ENCODE peak calls at places on chromosomes 5 and 9, in five cellular contexts. P, Y, I, W and L are unnamed samples.

GRCh38 chr9:95060246-95060645 is 257.3 kb downstream of the FANCC start:
- DNase-seq in P (no peak), Y (no peak), I (no peak), W (no peak), L (no peak)

GRCh38 chr5:175686826-175687225 is 29.0 kb downstream of the HRH2 start:
- DNase-seq in P (no peak), Y (no peak), I (no peak), W (no peak), L (no peak)

GRCh38 chr5:171450423-171451246 is 31.2 kb downstream of the FGF18 start:
- DNase-seq in P (peak), Y (peak), I (peak), W (peak), L (peak)

GRCh38 chr5:140051950-140052349 is 8.9 kb upstream of the NRG2 start:
- DNase-seq in P (no peak), Y (no peak), I (no peak), W (no peak), L (no peak)

GRCh38 chr9:107279084-107279483 is 4.0 kb upstream of the RAD23B start:
- DNase-seq in P (no peak), Y (no peak), I (no peak), W (no peak), L (no peak)

GRCh38 chr5:156208271-156208670 is 118.7 kb upstream of the SGCD start:
- DNase-seq in P (no peak), Y (peak), I (peak), W (peak), L (peak)

GRCh38 chr5:82390088-82390487 is 111.9 kb upstream of the RPS23 start:
- DNase-seq in P (no peak), Y (no peak), I (no peak), W (no peak), L (no peak)

GRCh38 chr5:180816608-180817534 is 14.3 kb upstream of the MGAT1 start:
- DNase-seq in P (no peak), Y (peak), I (no peak), W (peak), L (no peak)

GRCh38 chr9:133143639-133144141 is 20.0 kb downstream of the GBGT1 start:
- DNase-seq in P (no peak), Y (no peak), I (no peak), W (no peak), L (no peak)

GRCh38 chr5:58666141-58666540 is 83.3 kb downstream of the RAB3C start:
- DNase-seq in P (no peak), Y (no peak), I (no peak), W (no peak), L (no peak)

GRCh38 chr5:129991780-129992179 is 87.5 kb downstream of the CHSY3 start:
- DNase-seq in P (no peak), Y (no peak), I (no peak), W (no peak), L (no peak)

GRCh38 chr5:39019231-39019630 is 55.0 kb downstream of the RICTOR start:
- DNase-seq in P (no peak), Y (peak), I (no peak), W (no peak), L (no peak)

GRCh38 chr5:39022151-39022550 is 52.0 kb downstream of the RICTOR start:
- DNase-seq in P (no peak), Y (no peak), I (peak), W (no peak), L (peak)

GRCh38 chr5:39024005-39024404 is 50.2 kb downstream of the RICTOR start:
- DNase-seq in P (peak), Y (no peak), I (peak), W (peak), L (no peak)

GRCh38 chr5:39020465-39020864 is 53.7 kb downstream of the RICTOR start:
- DNase-seq in P (no peak), Y (no peak), I (no peak), W (no peak), L (no peak)

DNA sequence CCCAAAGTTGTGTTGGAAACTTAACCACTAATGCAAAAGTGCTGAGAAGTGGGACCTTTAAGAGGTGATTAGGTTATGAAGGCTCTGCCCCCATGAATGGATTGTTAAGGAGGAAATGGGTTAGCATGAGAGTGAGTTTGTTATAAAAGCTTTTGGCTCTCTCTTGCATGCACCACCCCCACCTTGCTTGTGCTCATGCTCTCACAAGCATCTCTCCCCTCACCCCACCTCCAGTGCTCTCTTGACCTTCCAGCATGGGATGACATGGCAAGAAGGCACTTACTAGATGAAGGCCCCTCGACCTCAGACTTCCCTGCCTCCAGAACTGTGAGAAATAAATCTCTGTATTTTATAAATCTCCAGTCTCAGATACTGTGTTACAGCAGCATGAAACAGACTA is 52.8 kb downstream of the RICTOR start:
- DNase-seq in P (peak), Y (no peak), I (peak), W (no peak), L (no peak)
- H2AK5ac ChIP-seq in P (no peak), Y (no peak), I (no peak), W (no peak), L (no peak)

DNA sequence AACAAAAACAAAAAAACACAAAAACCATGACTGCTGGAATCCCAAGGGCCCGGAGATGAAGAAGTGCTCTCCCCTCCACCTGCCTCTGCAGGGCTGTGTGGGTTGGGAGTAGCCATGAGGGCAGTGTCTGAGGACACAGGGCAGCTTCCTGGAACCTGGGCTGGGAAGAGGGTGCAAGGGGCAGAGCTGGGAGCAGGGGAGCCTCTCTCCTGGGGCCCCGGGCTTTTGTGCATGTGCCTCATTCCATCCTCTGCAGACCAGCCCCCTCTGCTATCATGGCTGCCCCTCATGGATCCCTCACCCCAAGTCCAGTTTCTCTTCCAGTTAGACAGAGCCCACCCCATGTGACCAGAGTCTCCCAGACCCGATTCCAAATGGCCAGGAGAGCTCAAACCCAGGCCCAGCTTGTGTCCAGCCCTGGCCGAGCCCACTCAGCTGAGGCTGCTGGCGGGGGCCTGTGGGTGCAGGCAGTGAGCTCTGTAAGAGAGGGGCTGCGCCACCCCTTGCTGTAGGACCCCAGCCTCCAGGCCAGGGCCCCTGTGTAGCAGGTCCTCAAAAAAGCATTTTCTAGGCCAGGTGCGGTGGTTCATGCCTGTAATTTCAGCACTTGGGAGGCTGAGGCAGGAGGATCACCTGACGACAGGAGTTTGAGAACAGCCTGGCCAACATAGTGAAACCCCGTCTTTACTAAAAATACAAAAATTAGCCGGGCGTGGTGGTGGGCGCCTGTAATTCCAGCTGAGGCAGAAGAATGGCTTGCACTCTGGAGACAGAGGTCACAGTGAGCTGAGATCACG is 44.4 kb downstream of the PLPP7 start:
- DNase-seq in P (no peak), Y (no peak), I (no peak), W (no peak), L (no peak)
- H2AK5ac ChIP-seq in P (no peak), Y (peak), I (peak), W (no peak), L (peak)

DNA sequence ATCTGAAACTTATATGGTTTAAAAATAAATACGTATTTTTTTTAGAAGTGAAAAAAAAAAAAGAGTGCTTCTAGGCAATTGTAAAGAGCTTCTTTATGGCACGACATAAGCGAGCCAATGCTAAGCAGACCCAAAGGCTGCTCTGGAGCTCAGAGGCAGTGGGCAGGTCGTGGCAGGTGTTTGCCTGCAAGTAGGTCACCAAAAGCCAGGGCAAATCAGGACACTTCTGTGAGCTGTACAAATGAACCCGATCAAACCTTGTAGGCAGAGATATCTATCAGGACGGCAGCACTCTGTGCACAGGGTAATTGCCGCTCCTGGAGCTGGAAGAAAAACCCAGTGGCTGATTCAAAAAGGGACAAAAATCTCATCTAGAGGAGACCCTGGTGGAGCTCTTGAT is 75.9 kb downstream of the IRX2 start:
- DNase-seq in P (no peak), Y (no peak), I (no peak), W (no peak), L (no peak)
- H2AK5ac ChIP-seq in P (no peak), Y (no peak), I (no peak), W (no peak), L (no peak)

DNA sequence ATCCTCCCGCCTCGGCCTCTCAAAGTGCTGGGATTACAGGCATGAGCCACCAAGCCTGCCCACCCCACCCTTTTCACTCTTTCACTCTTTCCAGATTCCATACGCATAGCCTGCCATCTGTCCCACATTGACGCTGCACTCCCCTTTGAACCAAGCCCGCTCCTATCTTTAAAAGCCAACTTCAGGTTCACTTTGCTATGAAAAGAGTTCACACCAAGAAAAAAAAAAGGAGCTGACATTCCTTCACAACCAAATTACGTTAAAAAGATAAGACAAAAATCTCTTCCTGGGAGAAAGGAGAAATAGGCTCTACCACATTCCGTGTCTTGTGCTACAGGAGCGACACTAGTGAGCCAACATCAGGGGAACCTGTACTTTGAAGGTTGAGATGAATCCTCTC is 41.5 kb downstream of the DMRT1 start:
- DNase-seq in P (no peak), Y (no peak), I (no peak), W (no peak), L (no peak)
- H2AK5ac ChIP-seq in P (no peak), Y (no peak), I (no peak), W (no peak), L (no peak)

GRCh38 chr9:761793-762190 is 79.7 kb upstream of the DMRT1 start:
- DNase-seq in P (no peak), Y (no peak), I (no peak), W (no peak), L (no peak)
- H2AK5ac ChIP-seq in P (no peak), Y (peak), I (no peak), W (no peak), L (no peak)